ENCODE peak calls at places on chromosomes 3 and 15, in four cellular contexts. K, Z, L and T are unnamed samples. For H3K4me1, the result is how much of the 10 kb centered on the place peaks cover.

GRCh38 chr3:8963137-8963853 is at the start of gene RAD18:
- DNase-seq in L (peak), Z (peak), K (peak), T (peak)

GRCh38 chr3:125403789-125404188 is 28.7 kb upstream of the ZNF148 start:
- DNase-seq in Z (no peak), K (no peak), L (no peak), T (no peak)

GRCh38 chr15:100890850-100891249 is 11.2 kb downstream of the ALDH1A3 start:
- DNase-seq in L (no peak), Z (no peak), K (no peak), T (no peak)

GRCh38 chr3:72401005-72401404 is 447.2 kb downstream of the SHQ1 start:
- DNase-seq in K (no peak), Z (no peak), L (no peak), T (no peak)

GRCh38 chr3:52091566-52092290 is 35.4 kb upstream of the DUSP7 start:
- DNase-seq in K (no peak), L (peak), Z (no peak), T (no peak)

GRCh38 chr15:78308422-78309021 is 9.1 kb upstream of the SKIC8 start:
- DNase-seq in K (peak), Z (peak), L (peak), T (peak)

GRCh38 chr15:93071469-93071891 is 17.5 kb downstream of the RGMA start:
- DNase-seq in K (no peak), Z (no peak), L (peak), T (no peak)

GRCh38 chr15:92645051-92645631 is 10.4 kb downstream of the FAM174B start:
- DNase-seq in L (no peak), K (no peak), Z (no peak), T (no peak)

GRCh38 chr15:45391746-45392711 is 13.7 kb upstream of the GATM start:
- DNase-seq in Z (no peak), L (no peak), K (no peak), T (no peak)

GRCh38 chr3:161274691-161275298 is 53.7 kb downstream of the NMD3 start:
- DNase-seq in L (peak), K (peak), Z (peak), T (no peak)
- H3K4me1 ChIP-seq in L (under half), K (under half), Z (under half), T (under half)

DNA sequence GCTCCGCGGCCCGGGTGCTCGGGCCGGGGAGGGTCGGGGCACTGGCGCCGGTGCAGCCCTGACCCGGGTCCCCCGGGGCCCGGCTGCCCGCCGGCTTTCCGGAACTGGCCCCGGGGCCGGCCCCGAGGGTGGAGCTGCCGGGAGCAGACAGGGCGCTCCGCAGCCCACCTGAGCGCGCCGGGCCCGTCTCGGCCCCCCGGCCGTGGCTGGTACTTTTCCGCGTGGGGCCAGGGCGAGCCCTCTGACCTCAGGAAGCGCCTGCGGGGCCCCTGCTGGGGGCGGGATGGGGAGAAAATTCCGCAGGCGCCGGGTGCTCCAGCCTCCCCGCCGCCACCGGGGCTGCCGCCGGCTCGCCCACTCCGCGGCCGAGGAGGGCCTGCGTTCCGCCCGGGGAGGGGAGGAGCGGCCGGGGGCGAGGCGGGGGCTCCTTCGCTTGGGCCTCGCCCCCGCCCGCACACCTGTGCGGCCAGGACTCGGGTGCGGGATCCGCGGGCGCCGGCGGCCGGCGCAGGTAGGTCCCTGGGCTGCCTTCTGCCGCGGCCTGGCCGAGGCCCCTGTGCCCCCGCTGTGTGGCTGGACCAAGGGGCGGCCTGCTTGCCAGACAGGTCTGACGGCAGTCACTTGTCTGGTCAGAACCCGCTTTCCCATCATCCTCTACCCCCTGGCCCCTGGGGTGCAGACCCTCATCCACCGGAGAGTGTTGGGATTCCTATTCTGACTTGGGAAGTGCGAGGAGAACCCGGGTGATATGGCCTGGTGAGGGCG is 3.5 kb downstream of the FURIN start:
- DNase-seq in Z (no peak), L (no peak), K (peak), T (no peak)
- H3K4me1 ChIP-seq in Z (under half), L (under half), K (half or more), T (under half)

GRCh38 chr3:73513260-73513659 is 111.5 kb downstream of the PDZRN3 start:
- DNase-seq in L (no peak), Z (no peak), K (peak), T (no peak)
- H3K4me1 ChIP-seq in L (under half), Z (under half), K (half or more), T (under half)

GRCh38 chr15:70264014-70264492 is 166.3 kb upstream of the TLE3 start:
- DNase-seq in Z (no peak), L (no peak), K (no peak), T (no peak)

GRCh38 chr15:70261083-70261482 is 163.4 kb upstream of the TLE3 start:
- DNase-seq in K (no peak), Z (no peak), L (no peak), T (no peak)

GRCh38 chr15:70262591-70263274 is 165.0 kb upstream of the TLE3 start:
- DNase-seq in L (no peak), K (no peak), Z (no peak), T (no peak)

GRCh38 chr15:70260580-70260979 is 162.9 kb upstream of the TLE3 start:
- DNase-seq in K (no peak), Z (no peak), L (no peak), T (no peak)

DNA sequence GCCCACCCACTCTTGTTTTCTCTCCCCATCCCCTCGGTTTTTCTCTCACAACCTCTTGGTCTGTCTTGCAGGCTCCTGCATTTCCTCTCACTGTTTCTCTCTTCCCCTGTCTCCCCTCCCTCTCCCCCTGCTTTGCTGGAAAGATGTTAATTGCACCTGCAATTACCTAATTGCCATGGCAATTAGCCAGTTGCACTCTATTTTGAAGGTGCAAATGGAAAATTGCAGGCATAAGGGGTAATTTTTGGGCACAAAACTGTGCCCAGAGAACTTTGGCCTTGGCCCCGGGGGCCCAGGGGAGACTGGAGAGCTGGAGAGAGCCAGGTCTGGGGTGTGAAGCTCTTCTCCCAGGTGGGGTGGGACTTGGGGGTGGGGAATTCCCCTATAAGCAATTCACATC is 164.5 kb upstream of the TLE3 start:
- DNase-seq in Z (no peak), K (no peak), L (no peak), T (no peak)
- H3K4me1 ChIP-seq in Z (under half), K (under half), L (under half), T (under half)

GRCh38 chr3:50155891-50156290 is 767 bp downstream of the SEMA3F start:
- DNase-seq in K (no peak), L (no peak), Z (no peak), T (no peak)

GRCh38 chr3:50153782-50154475 is 1.2 kb upstream of the SEMA3F start:
- DNase-seq in K (no peak), L (no peak), Z (no peak), T (no peak)

GRCh38 chr3:50155491-50155878 is 361 bp downstream of the SEMA3F start:
- DNase-seq in Z (no peak), K (no peak), L (no peak), T (no peak)

GRCh38 chr3:50154476-50154839 is 666 bp upstream of the SEMA3F start:
- DNase-seq in L (no peak), Z (no peak), K (no peak), T (no peak)

GRCh38 chr3:50154840-50155490 is at the start of gene SEMA3F:
- DNase-seq in L (peak), K (peak), Z (no peak), T (peak)
- H3K4me1 ChIP-seq in L (under half), K (under half), Z (under half), T (under half)

GRCh38 chr3:152295344-152295743 is 26.6 kb downstream of the MBNL1 start:
- DNase-seq in Z (no peak), K (no peak), L (no peak), T (no peak)
- H3K4me1 ChIP-seq in Z (under half), K (under half), L (under half), T (half or more)